ENCODE peak calls at places on chromosomes 1 and 21, in six cellular contexts. W, U, O, M, N and X are unnamed samples.

GRCh38 chr1:2471587-2472001 is 4.5 kb upstream of the PLCH2 start:
- DNase-seq in M (no peak), U (no peak), W (no peak), O (no peak), N (no peak), X (no peak)

GRCh38 chr1:25871704-25872494 is 3.6 kb downstream of the PAQR7 start:
- DNase-seq in U (no peak), N (no peak), M (no peak), O (no peak), W (peak; percentile 72), X (no peak)

GRCh38 chr1:39213511-39214002 is 9.1 kb downstream of the MACF1 start:
- DNase-seq in U (no peak), M (no peak), N (no peak), O (peak; percentile 43), W (no peak), X (no peak)

GRCh38 chr21:15669247-15669646 is 60.5 kb upstream of the USP25 start:
- DNase-seq in N (no peak), M (no peak), O (no peak), U (no peak), W (no peak), X (no peak)

GRCh38 chr1:59767119-59767518 is 47.6 kb upstream of the HOOK1 start:
- DNase-seq in U (no peak), M (no peak), O (no peak), W (no peak), N (no peak), X (no peak)

GRCh38 chr1:4796999-4797375 is 142.6 kb downstream of the AJAP1 start:
- DNase-seq in N (no peak), M (no peak), U (no peak), W (no peak), O (no peak), X (no peak)

GRCh38 chr1:13766906-13767564 is 67.0 kb downstream of the PRDM2 start:
- DNase-seq in W (no peak), U (no peak), O (no peak), N (no peak), M (no peak), X (no peak)

GRCh38 chr1:40267767-40268187 is 9.7 kb downstream of the ZMPSTE24 start:
- DNase-seq in U (peak; percentile 60), O (no peak), W (no peak), N (no peak), M (no peak), X (no peak)